ENCODE peak calls at places on chromosome 21, in five cellular contexts. L is body of pancreas, T is cardiac muscle cell, D is psoas muscle, W is BJ. C is an unnamed sample.

GRCh38 chr21:42395910-42396625 is at the start of gene TMPRSS3:
- DNase-seq in W (no peak), L (peak; percentile 64), T (no peak), D (no peak), C (no peak)

GRCh38 chr21:45551316-45551715 is 9.1 kb upstream of the SLC19A1 start:
- DNase-seq in L (peak; percentile 10), W (no peak), D (no peak), T (no peak), C (peak; percentile 88)

GRCh38 chr21:34793471-34793870 is 124.7 kb downstream of the CLIC6 start:
- DNase-seq in D (no peak), T (no peak), W (no peak), L (no peak), C (no peak)

GRCh38 chr21:45974073-45975016 is 7.2 kb upstream of the COL6A1 start:
- DNase-seq in L (peak; percentile 40), D (peak; percentile 69), T (no peak), W (no peak), C (peak; percentile 74)

GRCh38 chr21:46354518-46354917 is 30.6 kb downstream of the PCNT start:
- DNase-seq in T (no peak), L (no peak), W (no peak), D (no peak), C (no peak)

GRCh38 chr21:33300701-33301631 is 23.8 kb upstream of the IFNAR1 start:
- DNase-seq in T (no peak), W (no peak), L (no peak), D (no peak), C (peak; percentile 24)

GRCh38 chr21:45802956-45803612 is 159.6 kb downstream of the PCBP3 start:
- DNase-seq in W (no peak), L (no peak), D (no peak), T (no peak), C (no peak)

GRCh38 chr21:37452222-37452621 is 85.6 kb downstream of the DYRK1A start:
- DNase-seq in L (no peak), T (peak; percentile 84), W (peak; percentile 50), D (no peak), C (no peak)

GRCh38 chr21:38756746-38757145 is 49.0 kb upstream of the ETS2 start:
- DNase-seq in T (peak; percentile 58), D (no peak), L (no peak), W (peak; percentile 73), C (peak; percentile 77)

GRCh38 chr21:42621828-42622199 is 31.6 kb upstream of the PDE9A start:
- DNase-seq in D (no peak), W (no peak), T (no peak), L (no peak), C (no peak)

GRCh38 chr21:41908829-41909228 is 29.7 kb upstream of the PRDM15 start:
- DNase-seq in T (no peak), D (no peak), L (no peak), W (no peak), C (no peak)

GRCh38 chr21:31414601-31415000 is 70.5 kb upstream of the TIAM1 start:
- DNase-seq in T (no peak), L (no peak), D (no peak), W (no peak), C (no peak)

GRCh38 chr21:28771790-28772501 is 220.7 kb downstream of the LTN1 start:
- DNase-seq in T (no peak), W (peak; percentile 80), D (no peak), L (no peak), C (peak; percentile 65)

GRCh38 chr21:34576043-34576466 is 38.9 kb downstream of the RCAN1 start:
- DNase-seq in L (no peak), W (no peak), D (no peak), T (no peak), C (no peak)

GRCh38 chr21:42373181-42373907 is 7.0 kb upstream of the TFF1 start:
- DNase-seq in L (no peak), T (no peak), W (no peak), D (no peak), C (no peak)

GRCh38 chr21:37631319-37632117 is 264.9 kb downstream of the DYRK1A start:
- DNase-seq in D (no peak), W (no peak), T (no peak), L (peak; percentile 53), C (peak; percentile 5)

GRCh38 chr21:46078322-46078981 is 19.5 kb upstream of the COL6A2 start:
- DNase-seq in W (no peak), T (no peak), L (peak; percentile 7), D (no peak), C (no peak)

GRCh38 chr21:37593015-37593414 is 226.4 kb downstream of the DYRK1A start:
- DNase-seq in L (no peak), D (no peak), W (no peak), T (peak; percentile 1), C (no peak)

GRCh38 chr21:31872452-31873274 is at the start of gene HUNK:
- DNase-seq in L (peak; percentile 73), T (peak; percentile 77), D (peak; percentile 34), W (no peak), C (no peak)

GRCh38 chr21:37253991-37254390 is 13.1 kb downstream of the VPS26C start:
- DNase-seq in T (no peak), L (no peak), D (no peak), W (no peak), C (no peak)

GRCh38 chr21:42164064-42164789 is 54.7 kb upstream of the ABCG1 start:
- DNase-seq in D (peak; percentile 53), L (peak; percentile 59), W (no peak), T (peak; percentile 60), C (peak; percentile 44)

GRCh38 chr21:36630485-36631206 is 68.3 kb upstream of the SIM2 start:
- DNase-seq in D (peak; percentile 46), T (peak; percentile 81), W (no peak), L (peak; percentile 66), C (peak; percentile 80)

GRCh38 chr21:37118187-37118826 is 45.3 kb downstream of the TTC3 start:
- DNase-seq in W (no peak), T (no peak), L (no peak), D (no peak), C (peak; percentile 30)

GRCh38 chr21:44006656-44007055 is 5.5 kb upstream of the TRAPPC10 start:
- DNase-seq in T (no peak), D (peak; percentile 56), L (peak; percentile 25), W (no peak), C (no peak)

C was measured in PC-3.